ENCODE peak calls at places on chromosome 1, in four cellular contexts. O, M, Z and N are unnamed samples.

GRCh38 chr1:16119926-16120325 is 35.9 kb downstream of the EPHA2 start:
- DNase-seq in M (no peak), O (no peak), Z (no peak), N (no peak)

GRCh38 chr1:218514694-218515093 is 169.6 kb downstream of the TGFB2 start:
- DNase-seq in Z (no peak), M (no peak), O (no peak), N (no peak)

GRCh38 chr1:23651069-23651808 is 40.4 kb upstream of the RPL11 start:
- DNase-seq in M (no peak), Z (peak; percentile 28), O (no peak), N (peak; percentile 45)

GRCh38 chr1:32345289-32345827 is 9.3 kb upstream of the MARCKSL1 start:
- DNase-seq in M (peak; percentile 46), Z (peak; percentile 45), O (no peak), N (peak; percentile 57)

GRCh38 chr1:26412180-26412840 is 1.7 kb downstream of the LIN28A start:
- DNase-seq in Z (no peak), M (no peak), O (no peak), N (no peak)

GRCh38 chr1:6350416-6351088 is 43.0 kb downstream of the ACOT7 start:
- DNase-seq in M (no peak), O (no peak), Z (no peak), N (no peak)

GRCh38 chr1:7326366-7326765 is 444.7 kb upstream of the VAMP3 start:
- DNase-seq in O (no peak), M (no peak), Z (no peak), N (no peak)

GRCh38 chr1:155070721-155071556 is 7.4 kb downstream of the EFNA4 start:
- DNase-seq in O (peak; percentile 94), Z (peak; percentile 64), M (peak; percentile 88), N (no peak)

GRCh38 chr1:89938171-89939055 is 56.5 kb upstream of the ZNF326 start:
- DNase-seq in Z (peak; percentile 48), M (no peak), O (no peak), N (no peak)

GRCh38 chr1:76668046-76668445 is 199.2 kb upstream of the ST6GALNAC5 start:
- DNase-seq in Z (no peak), O (no peak), M (no peak), N (no peak)

GRCh38 chr1:97144527-97144926 is 422.9 kb downstream of the PTBP2 start:
- DNase-seq in M (no peak), O (no peak), Z (peak; percentile 85), N (no peak)

GRCh38 chr1:197268012-197268411 is at the start of gene CRB1:
- DNase-seq in M (no peak), O (no peak), Z (no peak), N (no peak)

GRCh38 chr1:213183036-213183672 is 132.1 kb downstream of the RPS6KC1 start:
- DNase-seq in O (no peak), M (no peak), Z (no peak), N (no peak)

GRCh38 chr1:187010571-187011309 is 182.0 kb downstream of the PLA2G4A start:
- DNase-seq in Z (peak; percentile 24), M (no peak), O (no peak), N (no peak)

GRCh38 chr1:153880024-153880423 is 42.7 kb downstream of the GATAD2B start:
- DNase-seq in M (no peak), Z (no peak), O (no peak), N (no peak)

GRCh38 chr1:153881764-153882163 is 41.0 kb downstream of the GATAD2B start:
- DNase-seq in Z (peak; percentile 62), O (peak; percentile 49), M (no peak), N (peak; percentile 53)

GRCh38 chr1:153882296-153882912 is 40.4 kb downstream of the GATAD2B start:
- DNase-seq in M (no peak), Z (peak; percentile 28), O (no peak), N (no peak)

GRCh38 chr1:153883223-153883622 is 39.5 kb downstream of the GATAD2B start:
- DNase-seq in M (no peak), Z (no peak), O (no peak), N (no peak)

DNA sequence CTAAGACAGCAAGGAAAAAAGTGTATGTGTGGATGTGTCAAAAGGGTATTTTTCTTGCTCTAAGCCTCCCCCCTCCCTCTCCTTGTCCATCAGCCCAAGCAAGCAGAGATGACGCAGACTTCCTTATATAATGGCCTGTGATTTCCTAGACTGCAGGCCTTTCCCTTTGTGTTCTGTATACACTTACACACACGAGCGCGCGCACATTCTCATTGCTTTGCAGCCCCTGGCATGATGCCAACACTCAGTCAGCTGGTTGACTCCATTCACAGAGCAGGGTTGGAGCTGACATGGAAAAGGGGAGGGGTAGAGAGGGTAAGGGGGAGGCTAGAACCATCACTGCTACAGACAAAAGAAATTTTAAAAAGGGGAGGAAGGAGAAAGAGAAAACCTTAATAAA is 41.8 kb downstream of the GATAD2B start:
- DNase-seq in Z (peak; percentile 98), O (peak; percentile 93), M (peak; percentile 55), N (peak; percentile 93)
- H3K4me3 ChIP-seq in Z (peak overlapping the region; percentile 46), O (no peak overlapping the region), M (no peak overlapping the region), N (peak overlapping the region; percentile 50)

GRCh38 chr1:248417854-248418253 is 15.0 kb downstream of the OR2T1 start:
- DNase-seq in O (no peak), M (no peak), Z (no peak), N (no peak)
- H3K9me3 ChIP-seq in O (peaks cover 6% of the 10 kb centered on the region), M (peaks cover 5% of the 10 kb centered on the region), Z (peaks cover 9% of the 10 kb centered on the region), N (peaks cover 3% of the 10 kb centered on the region)

GRCh38 chr1:1218524-1219200 is 4.7 kb upstream of the TNFRSF4 start:
- DNase-seq in Z (no peak), O (no peak), M (no peak), N (no peak)
- H3K36me3 ChIP-seq in Z (peaks cover 63% of the 10 kb centered on the region), O (no peaks in the 10 kb centered on the region), M (peaks cover 4% of the 10 kb centered on the region), N (peaks cover 60% of the 10 kb centered on the region)

GRCh38 chr1:12287869-12288268 is 58.0 kb downstream of the VPS13D start:
- DNase-seq in M (no peak), O (no peak), Z (no peak), N (no peak)
- H3K4me3 ChIP-seq in M (no peak overlapping the region), O (no peak overlapping the region), Z (no peak overlapping the region), N (no peak overlapping the region)

DNA sequence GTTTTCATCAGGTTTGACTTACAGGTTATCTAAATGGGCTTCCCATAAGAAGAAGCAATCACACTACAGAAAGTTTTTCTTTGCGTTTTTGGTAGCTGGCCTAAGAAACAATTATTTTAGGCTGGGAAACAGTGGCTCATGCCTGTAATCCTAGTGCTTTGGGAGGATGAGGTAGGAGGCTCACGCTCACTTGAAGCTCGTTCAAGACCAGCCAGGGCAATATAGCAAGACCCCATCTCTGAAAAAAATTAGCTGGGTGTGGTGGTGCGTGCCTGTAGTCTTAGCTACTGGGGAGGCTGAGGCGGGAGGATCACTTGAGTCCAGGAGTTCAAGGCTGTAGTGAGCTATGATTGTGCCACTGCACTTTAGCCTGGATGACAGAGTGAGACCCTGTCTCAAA is 1.6 kb upstream of the REN start:
- DNase-seq in O (no peak), M (no peak), Z (no peak), N (no peak)
- H3K9me3 ChIP-seq in O (no peaks in the 10 kb centered on the region), M (peaks cover 21% of the 10 kb centered on the region), Z (no peaks in the 10 kb centered on the region), N (peaks cover 8% of the 10 kb centered on the region)

DNA sequence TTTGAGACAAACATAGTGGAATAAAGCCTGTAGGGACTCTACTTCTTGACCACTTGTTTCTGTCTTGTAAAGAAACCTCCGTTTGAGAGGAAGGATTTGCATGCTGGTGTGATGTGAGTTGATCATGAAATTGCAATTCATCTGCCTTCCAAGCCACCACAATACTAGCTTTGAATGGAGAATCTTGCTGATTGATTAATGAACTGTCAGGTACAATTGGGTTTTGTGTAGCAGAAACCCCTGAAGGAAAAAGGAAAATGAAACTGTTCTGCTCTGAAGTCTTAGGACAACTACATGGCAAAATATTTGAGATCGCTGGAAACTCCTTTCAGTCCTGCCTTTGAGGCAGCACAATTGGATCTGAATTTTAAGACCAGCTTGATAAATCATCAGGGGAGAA is 90.7 kb downstream of the VPS13D start:
- DNase-seq in M (no peak), Z (no peak), O (no peak), N (no peak)
- H3K36me3 ChIP-seq in M (peaks cover 24% of the 10 kb centered on the region), Z (peaks cover 38% of the 10 kb centered on the region), O (no peaks in the 10 kb centered on the region), N (peaks cover 18% of the 10 kb centered on the region)

GRCh38 chr1:10634075-10634427 is 159.3 kb downstream of the PEX14 start:
- DNase-seq in M (no peak), O (no peak), Z (no peak), N (no peak)

GRCh38 chr1:10631121-10631810 is 156.5 kb downstream of the PEX14 start:
- DNase-seq in Z (no peak), O (no peak), M (no peak), N (no peak)

GRCh38 chr1:10633416-10633815 is 158.7 kb downstream of the PEX14 start:
- DNase-seq in Z (no peak), O (no peak), M (no peak), N (no peak)

GRCh38 chr1:10631811-10632481 is 157.2 kb downstream of the PEX14 start:
- DNase-seq in M (no peak), Z (no peak), O (no peak), N (no peak)

DNA sequence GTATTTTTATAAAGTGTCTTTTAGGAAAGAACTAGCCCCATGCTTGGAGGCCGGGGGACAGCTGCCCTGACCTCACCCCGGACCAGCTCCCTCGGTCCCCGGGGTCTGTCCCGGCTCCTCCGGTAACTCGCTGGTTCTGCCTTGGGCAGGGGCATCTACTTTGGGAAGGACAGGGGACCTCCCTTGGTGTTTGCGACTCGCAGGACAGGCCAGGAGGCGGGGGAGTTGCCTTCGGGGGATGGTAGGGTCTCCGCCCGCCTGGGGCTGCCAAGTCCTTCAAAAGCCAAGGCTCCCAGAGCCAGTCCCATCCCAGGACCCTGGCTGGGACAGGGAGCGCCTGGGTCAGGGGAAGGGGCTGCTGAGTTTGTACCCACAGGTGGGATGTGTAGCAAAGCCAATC is 157.9 kb downstream of the PEX14 start:
- DNase-seq in O (no peak), Z (no peak), M (no peak), N (no peak)
- H3K4me3 ChIP-seq in O (no peak overlapping the region), Z (no peak overlapping the region), M (no peak overlapping the region), N (no peak overlapping the region)

DNA sequence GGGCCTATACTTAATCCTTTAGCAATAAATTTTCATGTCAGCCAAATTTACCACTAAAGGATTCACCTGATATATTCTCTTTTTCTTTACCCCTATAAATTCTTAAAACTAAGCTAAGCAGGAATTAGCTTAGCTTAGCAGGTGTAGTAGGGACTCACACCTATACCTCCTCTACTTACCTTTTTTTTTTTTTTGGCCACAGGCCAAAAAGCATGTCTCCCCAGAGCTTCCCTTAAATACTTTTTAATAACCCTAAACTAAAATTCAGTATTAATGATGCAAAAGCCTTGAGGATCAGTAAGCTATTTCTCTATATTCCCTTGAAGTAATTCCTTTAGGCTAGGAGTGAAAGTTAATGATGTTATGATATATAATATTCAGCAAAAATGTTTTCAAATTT is 23.2 kb downstream of the PEA15 start:
- DNase-seq in Z (no peak), O (no peak), M (no peak), N (no peak)
- H3K9me3 ChIP-seq in Z (no peaks in the 10 kb centered on the region), O (no peaks in the 10 kb centered on the region), M (no peaks in the 10 kb centered on the region), N (no peaks in the 10 kb centered on the region)